ENCODE peak calls at places on chromosomes 3 and 15, in five cellular contexts. Y, M, T, N and C are unnamed samples.
A peak's percentile ranks its signal among the peaks of the same experiment; 100 is the strongest.

GRCh38 chr3:131174752-131175151 is 148.1 kb downstream of the NEK11 start:
- DNase-seq in Y (peak; percentile 60), M (peak; percentile 53), T (no peak), N (no peak), C (no peak)

GRCh38 chr15:90174140-90174891 is 26.8 kb upstream of the SEMA4B start:
- DNase-seq in Y (peak; percentile 47), M (peak; percentile 14), T (peak; percentile 56), N (peak; percentile 85), C (no peak)

GRCh38 chr15:29071193-29071906 is 185.6 kb downstream of the APBA2 start:
- DNase-seq in Y (no peak), M (no peak), T (no peak), N (no peak), C (no peak)

GRCh38 chr15:57861805-57862586 is 155.5 kb downstream of the POLR2M start:
- DNase-seq in Y (peak; percentile 70), M (peak; percentile 79), T (no peak), N (no peak), C (peak; percentile 64)

GRCh38 chr3:176651622-176652021 is 545.7 kb downstream of the TBL1XR1 start:
- DNase-seq in Y (no peak), M (no peak), T (no peak), N (no peak), C (no peak)

GRCh38 chr3:35679409-35680080 is 40.2 kb downstream of the ARPP21 start:
- DNase-seq in Y (no peak), M (no peak), T (no peak), N (no peak), C (no peak)

GRCh38 chr3:14771593-14772497 is 46.9 kb upstream of the FGD5 start:
- DNase-seq in Y (no peak), M (no peak), T (no peak), N (no peak), C (no peak)

GRCh38 chr3:119643094-119643493 is 17.3 kb downstream of the POPDC2 start:
- DNase-seq in Y (peak; percentile 20), M (no peak), T (no peak), N (no peak), C (peak; percentile 71)

GRCh38 chr15:50767332-50767861 is 1.9 kb upstream of the SPPL2A start:
- DNase-seq in Y (no peak), M (no peak), T (no peak), N (no peak), C (no peak)

GRCh38 chr3:105222568-105223093 is 144.1 kb upstream of the ALCAM start:
- DNase-seq in Y (no peak), M (no peak), T (no peak), N (no peak), C (no peak)

GRCh38 chr3:12229896-12230295 is 59.0 kb upstream of the PPARG start:
- DNase-seq in Y (no peak), M (no peak), T (no peak), N (peak; percentile 73), C (no peak)

GRCh38 chr15:70185251-70185711 is 87.6 kb upstream of the TLE3 start:
- DNase-seq in Y (no peak), M (no peak), T (no peak), N (no peak), C (no peak)

GRCh38 chr3:25097023-25097422 is 331.0 kb upstream of the RARB start:
- DNase-seq in Y (peak; percentile 60), M (peak; percentile 6), T (no peak), N (no peak), C (no peak)

GRCh38 chr3:121660356-121661171 is at the start of gene HCLS1:
- DNase-seq in Y (no peak), M (peak; percentile 69), T (no peak), N (peak; percentile 74), C (no peak)

GRCh38 chr3:127137113-127137512 is 55.8 kb upstream of the PRR23E start:
- DNase-seq in Y (no peak), M (no peak), T (no peak), N (no peak), C (no peak)

GRCh38 chr15:84819791-84820190 is 2.6 kb downstream of the ALPK3 start:
- DNase-seq in Y (no peak), M (no peak), T (no peak), N (no peak), C (no peak)

GRCh38 chr3:59290358-59290757 is 240.5 kb upstream of the CFAP20DC start:
- DNase-seq in Y (peak; percentile 67), M (no peak), T (no peak), N (no peak), C (no peak)

GRCh38 chr3:144821583-144821982 is 850.0 kb downstream of the DIPK2A start:
- DNase-seq in Y (no peak), M (peak; percentile 53), T (no peak), N (no peak), C (peak; percentile 1)

GRCh38 chr3:38022301-38022700 is 7.1 kb downstream of the PLCD1 start:
- DNase-seq in Y (no peak), M (no peak), T (no peak), N (peak; percentile 33), C (no peak)

GRCh38 chr3:123633530-123633929 is 48.7 kb upstream of the HACD2 start:
- DNase-seq in Y (no peak), M (no peak), T (no peak), N (no peak), C (no peak)

GRCh38 chr3:15325228-15325627 is 7.2 kb downstream of the SH3BP5 start:
- DNase-seq in Y (peak; percentile 84), M (peak; percentile 89), T (no peak), N (no peak), C (peak; percentile 85)

GRCh38 chr3:49924683-49925082 is 4.9 kb downstream of the MON1A start:
- DNase-seq in Y (peak; percentile 69), M (peak; percentile 97), T (no peak), N (no peak), C (peak; percentile 91)

GRCh38 chr3:67819447-67819846 is 165.0 kb upstream of the SUCLG2 start:
- DNase-seq in Y (peak; percentile 25), M (no peak), T (no peak), N (no peak), C (no peak)

GRCh38 chr15:86591158-86591557 is 511.5 kb downstream of the AGBL1 start:
- DNase-seq in Y (no peak), M (no peak), T (no peak), N (no peak), C (no peak)

GRCh38 chr3:186298876-186299275 is 63.2 kb downstream of the DGKG start:
- DNase-seq in Y (no peak), M (peak; percentile 19), T (peak; percentile 17), N (no peak), C (no peak)

GRCh38 chr3:44721231-44722102 is 8.0 kb upstream of the ZNF501 start:
- DNase-seq in Y (no peak), M (peak; percentile 17), T (no peak), N (no peak), C (peak; percentile 6)

GRCh38 chr3:33881181-33882064 is 83.0 kb downstream of the PDCD6IP start:
- DNase-seq in Y (no peak), M (no peak), T (no peak), N (no peak), C (no peak)

GRCh38 chr3:23086831-23087230 is 116.3 kb upstream of the UBE2E2 start:
- DNase-seq in Y (no peak), M (no peak), T (no peak), N (no peak), C (no peak)

GRCh38 chr3:169548194-169548593 is 115.3 kb downstream of the MECOM start:
- DNase-seq in Y (no peak), M (no peak), T (no peak), N (no peak), C (no peak)

GRCh38 chr3:14770591-14770990 is 48.2 kb upstream of the FGD5 start:
- DNase-seq in Y (no peak), M (no peak), T (no peak), N (no peak), C (no peak)

GRCh38 chr3:57354768-57355167 is 62.3 kb upstream of the ASB14 start:
- DNase-seq in Y (no peak), M (no peak), T (no peak), N (no peak), C (no peak)

GRCh38 chr3:71530903-71531535 is 52.5 kb downstream of the FOXP1 start:
- DNase-seq in Y (no peak), M (no peak), T (no peak), N (no peak), C (no peak)

GRCh38 chr3:71570453-71571038 is 13.0 kb downstream of the FOXP1 start:
- DNase-seq in Y (no peak), M (no peak), T (no peak), N (no peak), C (no peak)

GRCh38 chr3:70532806-70533205 is 220.4 kb upstream of the MDFIC2 start:
- DNase-seq in Y (no peak), M (no peak), T (no peak), N (no peak), C (no peak)

GRCh38 chr15:65057549-65057940 is 10.2 kb downstream of the RASL12 start:
- DNase-seq in Y (no peak), M (no peak), T (no peak), N (no peak), C (no peak)

GRCh38 chr3:154023148-154023547 is 98.0 kb upstream of the ARHGEF26 start:
- DNase-seq in Y (peak; percentile 84), M (no peak), T (no peak), N (no peak), C (no peak)

GRCh38 chr15:60787737-60788513 is 309.0 kb upstream of the ICE2 start:
- DNase-seq in Y (no peak), M (no peak), T (no peak), N (no peak), C (no peak)

GRCh38 chr3:132629928-132630327 is 29.7 kb downstream of the ACAD11 start:
- DNase-seq in Y (peak; percentile 62), M (peak; percentile 76), T (no peak), N (no peak), C (peak; percentile 82)

GRCh38 chr3:138184994-138185393 is 2.1 kb upstream of the ARMC8 start:
- DNase-seq in Y (peak; percentile 50), M (no peak), T (no peak), N (no peak), C (peak; percentile 13)

GRCh38 chr15:67967871-67968423 is 86.2 kb upstream of the PIAS1 start:
- DNase-seq in Y (peak; percentile 48), M (peak; percentile 60), T (peak; percentile 75), N (peak; percentile 90), C (peak; percentile 47)